ENCODE peak calls at places on chromosome 12, in five cellular contexts. One of them, this sample, is unnamed.

GRCh38 chr12:132397934-132398385 is 68.6 kb upstream of the GALNT9 start:
- DNase-seq in AG08396: no peak
- DNase-seq in midbrain: no peak
- DNase-seq in stimulated activated CD8-positive, alpha-beta memory T cell treated with anti-CD3 and anti-CD28 coated beads, Interleukin-7, amount 100 ng/mL, for 48 hours: no peak
- DNase-seq in upper lobe of left lung: no peak
- DNase-seq in this sample: no peak

GRCh38 chr12:10697872-10698271 is 24.0 kb upstream of the STYK1 start:
- DNase-seq in midbrain: no peak
- DNase-seq in AG08396: no peak
- DNase-seq in upper lobe of left lung: no peak
- DNase-seq in stimulated activated CD8-positive, alpha-beta memory T cell treated with anti-CD3 and anti-CD28 coated beads, Interleukin-7, amount 100 ng/mL, for 48 hours: no peak
- DNase-seq in this sample: no peak

GRCh38 chr12:118290130-118290529 is 82.6 kb downstream of the TAOK3 start:
- DNase-seq in AG08396: no peak
- DNase-seq in midbrain: no peak
- DNase-seq in stimulated activated CD8-positive, alpha-beta memory T cell treated with anti-CD3 and anti-CD28 coated beads, Interleukin-7, amount 100 ng/mL, for 48 hours: no peak
- DNase-seq in upper lobe of left lung: no peak
- DNase-seq in this sample: no peak

GRCh38 chr12:22588817-22589216 is 36.2 kb upstream of the ETNK1 start:
- DNase-seq in stimulated activated CD8-positive, alpha-beta memory T cell treated with anti-CD3 and anti-CD28 coated beads, Interleukin-7, amount 100 ng/mL, for 48 hours: no peak
- DNase-seq in upper lobe of left lung: no peak
- DNase-seq in midbrain: no peak
- DNase-seq in AG08396: no peak
- DNase-seq in this sample: no peak

GRCh38 chr12:111842556-111843396 is 748 bp downstream of the MAPKAPK5 start:
- DNase-seq in midbrain: no peak
- DNase-seq in stimulated activated CD8-positive, alpha-beta memory T cell treated with anti-CD3 and anti-CD28 coated beads, Interleukin-7, amount 100 ng/mL, for 48 hours: no peak
- DNase-seq in AG08396: peak; percentile 28
- DNase-seq in upper lobe of left lung: no peak
- DNase-seq in this sample: no peak

GRCh38 chr12:45355750-45356149 is 139.9 kb downstream of the ANO6 start:
- DNase-seq in midbrain: no peak
- DNase-seq in stimulated activated CD8-positive, alpha-beta memory T cell treated with anti-CD3 and anti-CD28 coated beads, Interleukin-7, amount 100 ng/mL, for 48 hours: no peak
- DNase-seq in upper lobe of left lung: no peak
- DNase-seq in AG08396: no peak
- DNase-seq in this sample: peak; percentile 58

GRCh38 chr12:87667378-87667777 is 361.8 kb downstream of the C12orf50 start:
- DNase-seq in midbrain: no peak
- DNase-seq in AG08396: no peak
- DNase-seq in stimulated activated CD8-positive, alpha-beta memory T cell treated with anti-CD3 and anti-CD28 coated beads, Interleukin-7, amount 100 ng/mL, for 48 hours: no peak
- DNase-seq in upper lobe of left lung: no peak
- DNase-seq in this sample: peak; percentile 36

GRCh38 chr12:24127919-24128721 is 178.7 kb upstream of the SOX5 start:
- DNase-seq in stimulated activated CD8-positive, alpha-beta memory T cell treated with anti-CD3 and anti-CD28 coated beads, Interleukin-7, amount 100 ng/mL, for 48 hours: no peak
- DNase-seq in upper lobe of left lung: no peak
- DNase-seq in AG08396: no peak
- DNase-seq in midbrain: no peak
- DNase-seq in this sample: no peak

GRCh38 chr12:115384391-115384790 is 700.4 kb upstream of the TBX3 start:
- DNase-seq in stimulated activated CD8-positive, alpha-beta memory T cell treated with anti-CD3 and anti-CD28 coated beads, Interleukin-7, amount 100 ng/mL, for 48 hours: no peak
- DNase-seq in midbrain: no peak
- DNase-seq in upper lobe of left lung: no peak
- DNase-seq in AG08396: no peak
- DNase-seq in this sample: no peak

GRCh38 chr12:19451196-19451595 is 11.9 kb downstream of the AEBP2 start:
- DNase-seq in AG08396: peak; percentile 21
- DNase-seq in upper lobe of left lung: no peak
- DNase-seq in stimulated activated CD8-positive, alpha-beta memory T cell treated with anti-CD3 and anti-CD28 coated beads, Interleukin-7, amount 100 ng/mL, for 48 hours: no peak
- DNase-seq in midbrain: no peak
- DNase-seq in this sample: no peak

GRCh38 chr12:89126712-89127111 is 225.6 kb downstream of the DUSP6 start:
- DNase-seq in midbrain: no peak
- DNase-seq in AG08396: no peak
- DNase-seq in stimulated activated CD8-positive, alpha-beta memory T cell treated with anti-CD3 and anti-CD28 coated beads, Interleukin-7, amount 100 ng/mL, for 48 hours: no peak
- DNase-seq in upper lobe of left lung: no peak
- DNase-seq in this sample: no peak

GRCh38 chr12:25208554-25208953 is 13.5 kb downstream of the ETFRF1 start:
- DNase-seq in stimulated activated CD8-positive, alpha-beta memory T cell treated with anti-CD3 and anti-CD28 coated beads, Interleukin-7, amount 100 ng/mL, for 48 hours: no peak
- DNase-seq in upper lobe of left lung: no peak
- DNase-seq in AG08396: no peak
- DNase-seq in midbrain: no peak
- DNase-seq in this sample: no peak

GRCh38 chr12:19038210-19038609 is 91.3 kb upstream of the PLEKHA5 start:
- DNase-seq in AG08396: no peak
- DNase-seq in stimulated activated CD8-positive, alpha-beta memory T cell treated with anti-CD3 and anti-CD28 coated beads, Interleukin-7, amount 100 ng/mL, for 48 hours: no peak
- DNase-seq in upper lobe of left lung: no peak
- DNase-seq in midbrain: no peak
- DNase-seq in this sample: no peak

GRCh38 chr12:82176016-82176415 is 182.2 kb downstream of the CCDC59 start:
- DNase-seq in stimulated activated CD8-positive, alpha-beta memory T cell treated with anti-CD3 and anti-CD28 coated beads, Interleukin-7, amount 100 ng/mL, for 48 hours: no peak
- DNase-seq in upper lobe of left lung: no peak
- DNase-seq in midbrain: peak; percentile 22
- DNase-seq in AG08396: no peak
- DNase-seq in this sample: no peak

GRCh38 chr12:42407306-42407705 is 81.3 kb downstream of the PPHLN1 start:
- DNase-seq in upper lobe of left lung: no peak
- DNase-seq in stimulated activated CD8-positive, alpha-beta memory T cell treated with anti-CD3 and anti-CD28 coated beads, Interleukin-7, amount 100 ng/mL, for 48 hours: no peak
- DNase-seq in midbrain: no peak
- DNase-seq in AG08396: peak; percentile 3
- DNase-seq in this sample: no peak

GRCh38 chr12:15131462-15131861 is 89.8 kb downstream of the RERG start:
- DNase-seq in upper lobe of left lung: no peak
- DNase-seq in stimulated activated CD8-positive, alpha-beta memory T cell treated with anti-CD3 and anti-CD28 coated beads, Interleukin-7, amount 100 ng/mL, for 48 hours: no peak
- DNase-seq in midbrain: no peak
- DNase-seq in AG08396: peak; percentile 28
- DNase-seq in this sample: no peak

GRCh38 chr12:110531741-110532333 is 29.7 kb downstream of the RAD9B start:
- DNase-seq in AG08396: no peak
- DNase-seq in stimulated activated CD8-positive, alpha-beta memory T cell treated with anti-CD3 and anti-CD28 coated beads, Interleukin-7, amount 100 ng/mL, for 48 hours: no peak
- DNase-seq in upper lobe of left lung: no peak
- DNase-seq in midbrain: no peak
- DNase-seq in this sample: peak; percentile 73

GRCh38 chr12:21354641-21355040 is 18.1 kb upstream of the IAPP start:
- DNase-seq in AG08396: no peak
- DNase-seq in upper lobe of left lung: no peak
- DNase-seq in midbrain: no peak
- DNase-seq in stimulated activated CD8-positive, alpha-beta memory T cell treated with anti-CD3 and anti-CD28 coated beads, Interleukin-7, amount 100 ng/mL, for 48 hours: no peak
- DNase-seq in this sample: peak; percentile 5

GRCh38 chr12:100827901-100828520 is 33.4 kb downstream of the ANO4 start:
- DNase-seq in upper lobe of left lung: no peak
- DNase-seq in midbrain: peak; percentile 17
- DNase-seq in stimulated activated CD8-positive, alpha-beta memory T cell treated with anti-CD3 and anti-CD28 coated beads, Interleukin-7, amount 100 ng/mL, for 48 hours: no peak
- DNase-seq in AG08396: peak; percentile 26
- DNase-seq in this sample: peak; percentile 20